ENCODE peak calls at places on chromosome X, in eight cellular contexts. One of them, this sample, is unnamed.

GRCh38 chrX:149462849-149463248 is 42.3 kb downstream of the IDS start:
- DNase-seq in GM20000: no peak
- DNase-seq in C1 segment of cervical spinal cord: no peak
- DNase-seq in AG09309: peak; percentile 7
- DNase-seq in esophagus squamous epithelium: no peak
- DNase-seq in HT-29: no peak
- DNase-seq in GM12892: no peak
- DNase-seq in activated CD4-positive, alpha-beta T cell treated with anti-CD3 and anti-CD28 coated beads, Interleukin-2, amount 10 ng/mL, durations not matched to agents 7 days and 5 days: no peak
- DNase-seq in this sample: peak; percentile 28

GRCh38 chrX:12741416-12741815 is 49.8 kb upstream of the PRPS2 start:
- DNase-seq in activated CD4-positive, alpha-beta T cell treated with anti-CD3 and anti-CD28 coated beads, Interleukin-2, amount 10 ng/mL, durations not matched to agents 7 days and 5 days: no peak
- DNase-seq in HT-29: peak; percentile 54
- DNase-seq in AG09309: no peak
- DNase-seq in C1 segment of cervical spinal cord: no peak
- DNase-seq in GM12892: no peak
- DNase-seq in GM20000: no peak
- DNase-seq in esophagus squamous epithelium: no peak
- DNase-seq in this sample: no peak

GRCh38 chrX:153970398-153971123 is 1.1 kb downstream of the HCFC1 start:
- DNase-seq in GM20000: peak; percentile 53
- DNase-seq in activated CD4-positive, alpha-beta T cell treated with anti-CD3 and anti-CD28 coated beads, Interleukin-2, amount 10 ng/mL, durations not matched to agents 7 days and 5 days: peak; percentile 56
- DNase-seq in C1 segment of cervical spinal cord: no peak
- DNase-seq in AG09309: peak; percentile 34
- DNase-seq in esophagus squamous epithelium: no peak
- DNase-seq in HT-29: peak; percentile 57
- DNase-seq in GM12892: no peak
- DNase-seq in this sample: peak; percentile 74

GRCh38 chrX:155745792-155746191 is 133.0 kb upstream of the TMLHE start:
- DNase-seq in GM12892: no peak
- DNase-seq in esophagus squamous epithelium: no peak
- DNase-seq in activated CD4-positive, alpha-beta T cell treated with anti-CD3 and anti-CD28 coated beads, Interleukin-2, amount 10 ng/mL, durations not matched to agents 7 days and 5 days: no peak
- DNase-seq in HT-29: peak; percentile 95
- DNase-seq in C1 segment of cervical spinal cord: no peak
- DNase-seq in AG09309: no peak
- DNase-seq in GM20000: no peak
- DNase-seq in this sample: peak; percentile 1

GRCh38 chrX:40268126-40268525 is 170.4 kb upstream of the BCOR start:
- DNase-seq in esophagus squamous epithelium: no peak
- DNase-seq in C1 segment of cervical spinal cord: no peak
- DNase-seq in HT-29: no peak
- DNase-seq in GM20000: no peak
- DNase-seq in AG09309: no peak
- DNase-seq in activated CD4-positive, alpha-beta T cell treated with anti-CD3 and anti-CD28 coated beads, Interleukin-2, amount 10 ng/mL, durations not matched to agents 7 days and 5 days: no peak
- DNase-seq in GM12892: no peak
- DNase-seq in this sample: peak; percentile 45

GRCh38 chrX:116749943-116750342 is 287.2 kb upstream of the CT83 start:
- DNase-seq in C1 segment of cervical spinal cord: no peak
- DNase-seq in AG09309: peak; percentile 10
- DNase-seq in GM12892: no peak
- DNase-seq in activated CD4-positive, alpha-beta T cell treated with anti-CD3 and anti-CD28 coated beads, Interleukin-2, amount 10 ng/mL, durations not matched to agents 7 days and 5 days: no peak
- DNase-seq in GM20000: no peak
- DNase-seq in HT-29: no peak
- DNase-seq in esophagus squamous epithelium: no peak
- DNase-seq in this sample: no peak

GRCh38 chrX:119008122-119008744 is 33.8 kb downstream of the LONRF3 start:
- DNase-seq in C1 segment of cervical spinal cord: no peak
- DNase-seq in HT-29: peak; percentile 65
- DNase-seq in GM12892: peak; percentile 23
- DNase-seq in esophagus squamous epithelium: no peak
- DNase-seq in activated CD4-positive, alpha-beta T cell treated with anti-CD3 and anti-CD28 coated beads, Interleukin-2, amount 10 ng/mL, durations not matched to agents 7 days and 5 days: peak; percentile 38
- DNase-seq in AG09309: no peak
- DNase-seq in GM20000: peak; percentile 18
- DNase-seq in this sample: peak; percentile 12

GRCh38 chrX:50812995-50813842 is 775 bp downstream of the SHROOM4 start:
- DNase-seq in GM20000: no peak
- DNase-seq in HT-29: peak; percentile 38
- DNase-seq in activated CD4-positive, alpha-beta T cell treated with anti-CD3 and anti-CD28 coated beads, Interleukin-2, amount 10 ng/mL, durations not matched to agents 7 days and 5 days: no peak
- DNase-seq in C1 segment of cervical spinal cord: peak; percentile 15
- DNase-seq in GM12892: no peak
- DNase-seq in esophagus squamous epithelium: no peak
- DNase-seq in AG09309: no peak
- DNase-seq in this sample: no peak

GRCh38 chrX:13487731-13488505 is 81.5 kb upstream of the EGFL6 start:
- DNase-seq in AG09309: peak; percentile 87
- DNase-seq in HT-29: peak; percentile 79
- DNase-seq in GM12892: peak; percentile 15
- DNase-seq in esophagus squamous epithelium: no peak
- DNase-seq in activated CD4-positive, alpha-beta T cell treated with anti-CD3 and anti-CD28 coated beads, Interleukin-2, amount 10 ng/mL, durations not matched to agents 7 days and 5 days: peak; percentile 57
- DNase-seq in GM20000: peak; percentile 32
- DNase-seq in C1 segment of cervical spinal cord: peak; percentile 20
- DNase-seq in this sample: peak; percentile 85

GRCh38 chrX:63743596-63743995 is 41.4 kb downstream of the ARHGEF9 start:
- DNase-seq in AG09309: no peak
- DNase-seq in activated CD4-positive, alpha-beta T cell treated with anti-CD3 and anti-CD28 coated beads, Interleukin-2, amount 10 ng/mL, durations not matched to agents 7 days and 5 days: no peak
- DNase-seq in C1 segment of cervical spinal cord: no peak
- DNase-seq in GM20000: no peak
- DNase-seq in HT-29: no peak
- DNase-seq in GM12892: no peak
- DNase-seq in esophagus squamous epithelium: no peak
- DNase-seq in this sample: no peak

GRCh38 chrX:71181558-71181909 is 36.9 kb downstream of the NLGN3 start:
- DNase-seq in esophagus squamous epithelium: no peak
- DNase-seq in GM20000: no peak
- DNase-seq in AG09309: no peak
- DNase-seq in C1 segment of cervical spinal cord: no peak
- DNase-seq in activated CD4-positive, alpha-beta T cell treated with anti-CD3 and anti-CD28 coated beads, Interleukin-2, amount 10 ng/mL, durations not matched to agents 7 days and 5 days: peak; percentile 46
- DNase-seq in HT-29: no peak
- DNase-seq in GM12892: no peak
- DNase-seq in this sample: no peak

GRCh38 chrX:12319012-12319519 is 180.8 kb downstream of the FRMPD4 start:
- DNase-seq in AG09309: no peak
- DNase-seq in esophagus squamous epithelium: no peak
- DNase-seq in activated CD4-positive, alpha-beta T cell treated with anti-CD3 and anti-CD28 coated beads, Interleukin-2, amount 10 ng/mL, durations not matched to agents 7 days and 5 days: no peak
- DNase-seq in GM12892: no peak
- DNase-seq in C1 segment of cervical spinal cord: no peak
- DNase-seq in HT-29: no peak
- DNase-seq in GM20000: no peak
- DNase-seq in this sample: peak; percentile 7

GRCh38 chrX:96619588-96619987 is 65.1 kb upstream of the DIAPH2 start:
- DNase-seq in activated CD4-positive, alpha-beta T cell treated with anti-CD3 and anti-CD28 coated beads, Interleukin-2, amount 10 ng/mL, durations not matched to agents 7 days and 5 days: no peak
- DNase-seq in HT-29: no peak
- DNase-seq in AG09309: no peak
- DNase-seq in GM20000: no peak
- DNase-seq in GM12892: no peak
- DNase-seq in C1 segment of cervical spinal cord: no peak
- DNase-seq in esophagus squamous epithelium: no peak
- DNase-seq in this sample: no peak

GRCh38 chrX:307261-308111 is 11.1 kb downstream of the GTPBP6 start:
- DNase-seq in C1 segment of cervical spinal cord: no peak
- DNase-seq in esophagus squamous epithelium: no peak
- DNase-seq in AG09309: no peak
- DNase-seq in GM12892: peak; percentile 31
- DNase-seq in HT-29: no peak
- DNase-seq in activated CD4-positive, alpha-beta T cell treated with anti-CD3 and anti-CD28 coated beads, Interleukin-2, amount 10 ng/mL, durations not matched to agents 7 days and 5 days: no peak
- DNase-seq in GM20000: no peak
- DNase-seq in this sample: no peak

GRCh38 chrX:2632533-2633504 is 58.3 kb upstream of the CD99 start:
- DNase-seq in activated CD4-positive, alpha-beta T cell treated with anti-CD3 and anti-CD28 coated beads, Interleukin-2, amount 10 ng/mL, durations not matched to agents 7 days and 5 days: no peak
- DNase-seq in AG09309: no peak
- DNase-seq in HT-29: no peak
- DNase-seq in GM20000: no peak
- DNase-seq in C1 segment of cervical spinal cord: no peak
- DNase-seq in esophagus squamous epithelium: no peak
- DNase-seq in GM12892: no peak
- DNase-seq in this sample: no peak

This sample was measured in foreskin fibroblast.